ENCODE peak calls at places on chromosomes 2 and 18, in nine cellular contexts. One of them, this sample, is unnamed.

GRCh38 chr2:191533693-191534175 is 144.2 kb upstream of the NABP1 start:
- DNase-seq in NB4: peak
- DNase-seq in CD8-positive, alpha-beta T cell: no peak
- DNase-seq in cardiac fibroblast: peak
- DNase-seq in PC-3: no peak
- DNase-seq in cardiac muscle cell: peak
- DNase-seq in vagina: no peak
- DNase-seq in breast epithelium: no peak
- DNase-seq in astrocyte of the cerebellum: no peak
- DNase-seq in this sample: no peak

GRCh38 chr2:22037274-22037673 is 913.5 kb downstream of the TDRD15 start:
- DNase-seq in NB4: no peak
- DNase-seq in CD8-positive, alpha-beta T cell: no peak
- DNase-seq in cardiac fibroblast: peak
- DNase-seq in PC-3: no peak
- DNase-seq in cardiac muscle cell: peak
- DNase-seq in vagina: no peak
- DNase-seq in breast epithelium: no peak
- DNase-seq in astrocyte of the cerebellum: no peak
- DNase-seq in this sample: no peak

GRCh38 chr18:79512461-79513380 is 117.0 kb downstream of the NFATC1 start:
- DNase-seq in NB4: no peak
- DNase-seq in CD8-positive, alpha-beta T cell: no peak
- DNase-seq in cardiac fibroblast: no peak
- DNase-seq in PC-3: no peak
- DNase-seq in cardiac muscle cell: no peak
- DNase-seq in vagina: peak
- DNase-seq in breast epithelium: peak
- DNase-seq in astrocyte of the cerebellum: no peak
- DNase-seq in this sample: peak

GRCh38 chr18:69588301-69588700 is 187.6 kb downstream of the DOK6 start:
- DNase-seq in NB4: no peak
- DNase-seq in CD8-positive, alpha-beta T cell: no peak
- DNase-seq in cardiac fibroblast: peak
- DNase-seq in PC-3: peak
- DNase-seq in cardiac muscle cell: peak
- DNase-seq in vagina: no peak
- DNase-seq in breast epithelium: no peak
- DNase-seq in astrocyte of the cerebellum: no peak
- DNase-seq in this sample: no peak

GRCh38 chr2:222813177-222813843 is 47.5 kb upstream of the ACSL3 start:
- DNase-seq in NB4: no peak
- DNase-seq in CD8-positive, alpha-beta T cell: no peak
- DNase-seq in cardiac fibroblast: no peak
- DNase-seq in PC-3: peak
- DNase-seq in cardiac muscle cell: no peak
- DNase-seq in vagina: no peak
- DNase-seq in breast epithelium: no peak
- DNase-seq in astrocyte of the cerebellum: no peak
- DNase-seq in this sample: no peak

GRCh38 chr18:48780151-48781001 is 170.4 kb downstream of the SMAD7 start:
- DNase-seq in NB4: no peak
- DNase-seq in CD8-positive, alpha-beta T cell: no peak
- DNase-seq in cardiac fibroblast: peak
- DNase-seq in PC-3: no peak
- DNase-seq in cardiac muscle cell: peak
- DNase-seq in vagina: no peak
- DNase-seq in breast epithelium: no peak
- DNase-seq in astrocyte of the cerebellum: no peak
- DNase-seq in this sample: no peak

GRCh38 chr18:33316146-33316587 is 124.4 kb downstream of the CCDC178 start:
- DNase-seq in NB4: no peak
- DNase-seq in CD8-positive, alpha-beta T cell: no peak
- DNase-seq in cardiac fibroblast: no peak
- DNase-seq in PC-3: no peak
- DNase-seq in cardiac muscle cell: no peak
- DNase-seq in vagina: no peak
- DNase-seq in breast epithelium: no peak
- DNase-seq in astrocyte of the cerebellum: no peak
- DNase-seq in this sample: no peak

GRCh38 chr2:29013046-29013780 is 32.1 kb downstream of the TOGARAM2 start:
- DNase-seq in NB4: peak
- DNase-seq in CD8-positive, alpha-beta T cell: no peak
- DNase-seq in cardiac fibroblast: no peak
- DNase-seq in PC-3: peak
- DNase-seq in cardiac muscle cell: peak
- DNase-seq in vagina: no peak
- DNase-seq in breast epithelium: no peak
- DNase-seq in astrocyte of the cerebellum: no peak
- DNase-seq in this sample: no peak

GRCh38 chr2:136135924-136136906 is 18.3 kb upstream of the CXCR4 start:
- DNase-seq in NB4: peak
- DNase-seq in CD8-positive, alpha-beta T cell: peak
- DNase-seq in cardiac fibroblast: no peak
- DNase-seq in PC-3: no peak
- DNase-seq in cardiac muscle cell: peak
- DNase-seq in vagina: no peak
- DNase-seq in breast epithelium: peak
- DNase-seq in astrocyte of the cerebellum: peak
- DNase-seq in this sample: peak

GRCh38 chr2:144707927-144708326 is 188.0 kb upstream of the ZEB2 start:
- DNase-seq in NB4: peak
- DNase-seq in CD8-positive, alpha-beta T cell: no peak
- DNase-seq in cardiac fibroblast: no peak
- DNase-seq in PC-3: no peak
- DNase-seq in cardiac muscle cell: no peak
- DNase-seq in vagina: no peak
- DNase-seq in breast epithelium: no peak
- DNase-seq in astrocyte of the cerebellum: no peak
- DNase-seq in this sample: no peak

GRCh38 chr2:105545731-105546622 is 147.1 kb upstream of the FHL2 start:
- DNase-seq in NB4: peak
- DNase-seq in CD8-positive, alpha-beta T cell: peak
- DNase-seq in cardiac fibroblast: peak
- DNase-seq in PC-3: peak
- DNase-seq in cardiac muscle cell: peak
- DNase-seq in vagina: peak
- DNase-seq in breast epithelium: no peak
- DNase-seq in astrocyte of the cerebellum: peak
- DNase-seq in this sample: peak

GRCh38 chr2:234478121-234478858 is 18.6 kb downstream of the ARL4C start:
- DNase-seq in NB4: no peak
- DNase-seq in CD8-positive, alpha-beta T cell: no peak
- DNase-seq in cardiac fibroblast: no peak
- DNase-seq in PC-3: no peak
- DNase-seq in cardiac muscle cell: no peak
- DNase-seq in vagina: no peak
- DNase-seq in breast epithelium: no peak
- DNase-seq in astrocyte of the cerebellum: no peak
- DNase-seq in this sample: no peak

GRCh38 chr2:171244970-171245782 is 84.5 kb upstream of the TLK1 start:
- DNase-seq in NB4: peak
- DNase-seq in CD8-positive, alpha-beta T cell: no peak
- DNase-seq in cardiac fibroblast: peak
- DNase-seq in PC-3: peak
- DNase-seq in cardiac muscle cell: peak
- DNase-seq in vagina: no peak
- DNase-seq in breast epithelium: no peak
- DNase-seq in astrocyte of the cerebellum: no peak
- DNase-seq in this sample: no peak

GRCh38 chr2:102449370-102449974 is 23.6 kb upstream of the SLC9A4 start:
- DNase-seq in NB4: peak
- DNase-seq in CD8-positive, alpha-beta T cell: peak
- DNase-seq in cardiac fibroblast: peak
- DNase-seq in PC-3: peak
- DNase-seq in cardiac muscle cell: peak
- DNase-seq in vagina: no peak
- DNase-seq in breast epithelium: no peak
- DNase-seq in astrocyte of the cerebellum: peak
- DNase-seq in this sample: peak

GRCh38 chr2:128734521-128735295 is 416.0 kb upstream of the HS6ST1 start:
- DNase-seq in NB4: peak
- DNase-seq in CD8-positive, alpha-beta T cell: no peak
- DNase-seq in cardiac fibroblast: peak
- DNase-seq in PC-3: no peak
- DNase-seq in cardiac muscle cell: peak
- DNase-seq in vagina: no peak
- DNase-seq in breast epithelium: no peak
- DNase-seq in astrocyte of the cerebellum: no peak
- DNase-seq in this sample: no peak

GRCh38 chr2:53632714-53633113 is 134.9 kb upstream of the CHAC2 start:
- DNase-seq in NB4: no peak
- DNase-seq in CD8-positive, alpha-beta T cell: no peak
- DNase-seq in cardiac fibroblast: peak
- DNase-seq in PC-3: peak
- DNase-seq in cardiac muscle cell: peak
- DNase-seq in vagina: no peak
- DNase-seq in breast epithelium: no peak
- DNase-seq in astrocyte of the cerebellum: peak
- DNase-seq in this sample: no peak

GRCh38 chr2:71380665-71381064 is 49.1 kb downstream of the ZNF638 start:
- DNase-seq in NB4: no peak
- DNase-seq in CD8-positive, alpha-beta T cell: no peak
- DNase-seq in cardiac fibroblast: no peak
- DNase-seq in PC-3: no peak
- DNase-seq in cardiac muscle cell: peak
- DNase-seq in vagina: no peak
- DNase-seq in breast epithelium: no peak
- DNase-seq in astrocyte of the cerebellum: no peak
- DNase-seq in this sample: no peak

GRCh38 chr2:233402774-233403173 is 48.5 kb downstream of the DGKD start:
- DNase-seq in NB4: no peak
- DNase-seq in CD8-positive, alpha-beta T cell: no peak
- DNase-seq in cardiac fibroblast: no peak
- DNase-seq in PC-3: no peak
- DNase-seq in cardiac muscle cell: no peak
- DNase-seq in vagina: no peak
- DNase-seq in breast epithelium: no peak
- DNase-seq in astrocyte of the cerebellum: no peak
- DNase-seq in this sample: no peak

GRCh38 chr2:18149660-18150246 is 271.3 kb downstream of the KCNS3 start:
- DNase-seq in NB4: peak
- DNase-seq in CD8-positive, alpha-beta T cell: no peak
- DNase-seq in cardiac fibroblast: peak
- DNase-seq in PC-3: peak
- DNase-seq in cardiac muscle cell: peak
- DNase-seq in vagina: no peak
- DNase-seq in breast epithelium: no peak
- DNase-seq in astrocyte of the cerebellum: peak
- DNase-seq in this sample: no peak

GRCh38 chr18:62187543-62188378 is 706 bp downstream of the RELCH start:
- DNase-seq in NB4: peak
- DNase-seq in CD8-positive, alpha-beta T cell: peak
- DNase-seq in cardiac fibroblast: peak
- DNase-seq in PC-3: peak
- DNase-seq in cardiac muscle cell: peak
- DNase-seq in vagina: no peak
- DNase-seq in breast epithelium: no peak
- DNase-seq in astrocyte of the cerebellum: peak
- DNase-seq in this sample: peak
- TF ChIP-seq CTCF in NB4: peak
- TF ChIP-seq CTCF in CD8-positive, alpha-beta T cell: no peak
- TF ChIP-seq CTCF in cardiac fibroblast: no peak
- TF ChIP-seq CTCF in PC-3: peak
- TF ChIP-seq CTCF in cardiac muscle cell: no peak
- TF ChIP-seq CTCF in vagina: no peak
- TF ChIP-seq CTCF in breast epithelium: no peak
- TF ChIP-seq CTCF in astrocyte of the cerebellum: peak
- TF ChIP-seq CTCF in this sample: peak

GRCh38 chr2:154844513-154844912 is 146.0 kb downstream of the KCNJ3 start:
- DNase-seq in NB4: no peak
- DNase-seq in CD8-positive, alpha-beta T cell: no peak
- DNase-seq in cardiac fibroblast: no peak
- DNase-seq in PC-3: no peak
- DNase-seq in cardiac muscle cell: no peak
- DNase-seq in vagina: no peak
- DNase-seq in breast epithelium: no peak
- DNase-seq in astrocyte of the cerebellum: no peak
- DNase-seq in this sample: no peak

GRCh38 chr2:154855113-154855512 is 156.6 kb downstream of the KCNJ3 start:
- DNase-seq in NB4: peak
- DNase-seq in CD8-positive, alpha-beta T cell: no peak
- DNase-seq in cardiac fibroblast: no peak
- DNase-seq in PC-3: no peak
- DNase-seq in cardiac muscle cell: no peak
- DNase-seq in vagina: no peak
- DNase-seq in breast epithelium: no peak
- DNase-seq in astrocyte of the cerebellum: no peak
- DNase-seq in this sample: no peak

GRCh38 chr2:154846842-154847241 is 148.3 kb downstream of the KCNJ3 start:
- DNase-seq in NB4: no peak
- DNase-seq in CD8-positive, alpha-beta T cell: no peak
- DNase-seq in cardiac fibroblast: no peak
- DNase-seq in PC-3: no peak
- DNase-seq in cardiac muscle cell: no peak
- DNase-seq in vagina: no peak
- DNase-seq in breast epithelium: no peak
- DNase-seq in astrocyte of the cerebellum: no peak
- DNase-seq in this sample: no peak

GRCh38 chr2:154850532-154850931 is 152.0 kb downstream of the KCNJ3 start:
- DNase-seq in NB4: no peak
- DNase-seq in CD8-positive, alpha-beta T cell: no peak
- DNase-seq in cardiac fibroblast: no peak
- DNase-seq in PC-3: no peak
- DNase-seq in cardiac muscle cell: no peak
- DNase-seq in vagina: no peak
- DNase-seq in breast epithelium: no peak
- DNase-seq in astrocyte of the cerebellum: no peak
- DNase-seq in this sample: no peak

GRCh38 chr2:154849482-154849881 is 151.0 kb downstream of the KCNJ3 start:
- DNase-seq in NB4: no peak
- DNase-seq in CD8-positive, alpha-beta T cell: no peak
- DNase-seq in cardiac fibroblast: no peak
- DNase-seq in PC-3: no peak
- DNase-seq in cardiac muscle cell: no peak
- DNase-seq in vagina: no peak
- DNase-seq in breast epithelium: no peak
- DNase-seq in astrocyte of the cerebellum: no peak
- DNase-seq in this sample: no peak
- TF ChIP-seq CTCF in NB4: no peak
- TF ChIP-seq CTCF in CD8-positive, alpha-beta T cell: no peak
- TF ChIP-seq CTCF in cardiac fibroblast: no peak
- TF ChIP-seq CTCF in PC-3: no peak
- TF ChIP-seq CTCF in cardiac muscle cell: no peak
- TF ChIP-seq CTCF in vagina: no peak
- TF ChIP-seq CTCF in breast epithelium: no peak
- TF ChIP-seq CTCF in astrocyte of the cerebellum: no peak
- TF ChIP-seq CTCF in this sample: no peak

GRCh38 chr2:11647834-11648600 is 22.0 kb downstream of the NTSR2 start:
- DNase-seq in NB4: no peak
- DNase-seq in CD8-positive, alpha-beta T cell: no peak
- DNase-seq in cardiac fibroblast: peak
- DNase-seq in PC-3: no peak
- DNase-seq in cardiac muscle cell: peak
- DNase-seq in vagina: no peak
- DNase-seq in breast epithelium: no peak
- DNase-seq in astrocyte of the cerebellum: no peak
- DNase-seq in this sample: no peak
- TF ChIP-seq CTCF in NB4: no peak
- TF ChIP-seq CTCF in CD8-positive, alpha-beta T cell: no peak
- TF ChIP-seq CTCF in cardiac fibroblast: peak
- TF ChIP-seq CTCF in PC-3: peak
- TF ChIP-seq CTCF in cardiac muscle cell: peak
- TF ChIP-seq CTCF in vagina: no peak
- TF ChIP-seq CTCF in breast epithelium: no peak
- TF ChIP-seq CTCF in astrocyte of the cerebellum: peak
- TF ChIP-seq CTCF in this sample: no peak

GRCh38 chr2:36357506-36358316 is 2.1 kb downstream of the CRIM1 start:
- DNase-seq in NB4: peak
- DNase-seq in CD8-positive, alpha-beta T cell: peak
- DNase-seq in cardiac fibroblast: peak
- DNase-seq in PC-3: peak
- DNase-seq in cardiac muscle cell: peak
- DNase-seq in vagina: no peak
- DNase-seq in breast epithelium: no peak
- DNase-seq in astrocyte of the cerebellum: peak
- DNase-seq in this sample: no peak
- TF ChIP-seq CTCF in NB4: peak
- TF ChIP-seq CTCF in CD8-positive, alpha-beta T cell: no peak
- TF ChIP-seq CTCF in cardiac fibroblast: peak
- TF ChIP-seq CTCF in PC-3: peak
- TF ChIP-seq CTCF in cardiac muscle cell: peak
- TF ChIP-seq CTCF in vagina: peak
- TF ChIP-seq CTCF in breast epithelium: peak
- TF ChIP-seq CTCF in astrocyte of the cerebellum: peak
- TF ChIP-seq CTCF in this sample: no peak

This sample was measured in natural killer cell.